ENCODE peak calls at places on chromosomes 2 and 18, in eight cellular contexts. M is OCI-LY7, C is foreskin keratinocyte, G is stomach, H is HCT116, N is kidney, V is RWPE1, K is heart right ventricle. S is an unnamed sample.

GRCh38 chr2:10576456-10576855 is 113.3 kb downstream of the NOL10 start:
- DNase-seq in M (no peak), C (no peak), G (no peak), H (no peak), N (no peak), V (no peak), K (no peak), S (no peak)

GRCh38 chr2:16031848-16032159 is 91.5 kb downstream of the MYCN start:
- DNase-seq in M (no peak), C (no peak), G (peak; percentile 47), H (no peak), N (no peak), V (no peak), K (no peak), S (no peak)

GRCh38 chr2:26696352-26696816 is 3.9 kb downstream of the KCNK3 start:
- DNase-seq in M (no peak), C (peak; percentile 93), G (peak; percentile 31), H (peak; percentile 88), N (no peak), V (peak; percentile 98), K (no peak), S (no peak)

GRCh38 chr2:96537734-96538486 is 1.4 kb downstream of the ARID5A start:
- DNase-seq in M (no peak), C (no peak), G (no peak), H (no peak), N (peak; percentile 84), V (no peak), K (peak; percentile 21), S (no peak)

GRCh38 chr2:174717273-174717672 is 47.0 kb downstream of the CHRNA1 start:
- DNase-seq in M (no peak), C (no peak), G (no peak), H (no peak), N (no peak), V (no peak), K (no peak), S (no peak)

GRCh38 chr2:112166801-112167499 is 28.8 kb downstream of the FBLN7 start:
- DNase-seq in M (no peak), C (peak; percentile 33), G (no peak), H (no peak), N (peak; percentile 31), V (no peak), K (no peak), S (no peak)

GRCh38 chr18:8730080-8730827 is 24.9 kb downstream of the MTCL1 start:
- DNase-seq in M (no peak), C (no peak), G (peak; percentile 65), H (peak; percentile 74), N (no peak), V (peak; percentile 57), K (peak; percentile 76), S (no peak)

GRCh38 chr2:41241325-41242000 is 789.6 kb upstream of the SLC8A1 start:
- DNase-seq in M (peak; percentile 14), C (no peak), G (no peak), H (no peak), N (no peak), V (no peak), K (peak; percentile 60), S (no peak)

GRCh38 chr2:202555354-202555753 is 79.4 kb upstream of the FAM117B start:
- DNase-seq in M (no peak), C (no peak), G (no peak), H (no peak), N (no peak), V (no peak), K (no peak), S (no peak)

GRCh38 chr2:231648579-231649174 is 56.0 kb downstream of the TEX44 start:
- DNase-seq in M (peak; percentile 81), C (no peak), G (peak; percentile 89), H (peak; percentile 78), N (peak; percentile 91), V (peak; percentile 55), K (peak; percentile 68), S (peak; percentile 82)

GRCh38 chr2:70044290-70045040 is 42.8 kb upstream of the PCBP1 start:
- DNase-seq in M (no peak), C (no peak), G (peak; percentile 43), H (no peak), N (no peak), V (no peak), K (no peak), S (no peak)

GRCh38 chr2:203623104-203623503 is 83.3 kb upstream of the CD28 start:
- DNase-seq in M (no peak), C (peak; percentile 62), G (no peak), H (no peak), N (no peak), V (peak; percentile 70), K (no peak), S (no peak)

GRCh38 chr2:152820048-152820447 is 101.6 kb downstream of the ARL6IP6 start:
- DNase-seq in M (no peak), C (no peak), G (no peak), H (no peak), N (no peak), V (no peak), K (no peak), S (no peak)

GRCh38 chr18:37574113-37574512 is 8.5 kb upstream of the CELF4 start:
- DNase-seq in M (no peak), C (no peak), G (no peak), H (no peak), N (no peak), V (peak; percentile 32), K (no peak), S (no peak)

GRCh38 chr2:37625156-37625555 is 46.3 kb downstream of the CDC42EP3 start:
- DNase-seq in M (no peak), C (peak; percentile 67), G (no peak), H (no peak), N (no peak), V (peak; percentile 49), K (no peak), S (no peak)

GRCh38 chr2:37622434-37623202 is 48.8 kb downstream of the CDC42EP3 start:
- DNase-seq in M (no peak), C (no peak), G (no peak), H (no peak), N (no peak), V (no peak), K (no peak), S (no peak)

GRCh38 chr2:37623409-37623808 is 48.0 kb downstream of the CDC42EP3 start:
- DNase-seq in M (no peak), C (no peak), G (no peak), H (no peak), N (no peak), V (no peak), K (no peak), S (no peak)

GRCh38 chr2:37625781-37626548 is 45.5 kb downstream of the CDC42EP3 start:
- DNase-seq in M (peak; percentile 22), C (no peak), G (no peak), H (no peak), N (peak; percentile 35), V (no peak), K (peak; percentile 30), S (no peak)

GRCh38 chr2:37623971-37624897 is 47.2 kb downstream of the CDC42EP3 start:
- DNase-seq in M (no peak), C (peak; percentile 72), G (no peak), H (no peak), N (no peak), V (peak; percentile 76), K (no peak), S (no peak)
- H3K27ac ChIP-seq in M (no peak overlapping the region), C (peak overlapping the region; percentile 98), G (peak overlapping the region; percentile 21), H (no peak overlapping the region), N (no peak overlapping the region), V (peak overlapping the region; percentile 74), K (no peak overlapping the region), S (no peak overlapping the region)

DNA sequence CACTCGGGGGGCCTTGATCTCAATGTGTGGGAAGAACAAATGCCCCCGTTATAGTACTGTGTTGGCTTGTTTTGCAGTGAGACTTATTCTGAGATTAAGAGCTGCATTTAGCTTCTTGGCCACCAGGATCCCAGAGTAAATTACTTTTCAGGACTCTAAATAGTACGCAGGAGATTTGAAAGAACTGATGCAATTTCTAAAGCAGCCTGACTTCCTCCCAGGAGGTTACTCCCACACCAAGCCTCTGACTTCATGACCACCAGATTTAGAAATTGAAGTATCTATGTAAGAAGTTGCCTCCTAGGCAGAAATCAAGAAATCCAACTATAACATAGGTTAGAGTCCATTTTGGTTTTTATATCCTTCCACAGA is 67.0 kb downstream of the FEZ2 start:
- DNase-seq in M (no peak), C (no peak), G (no peak), H (no peak), N (no peak), V (no peak), K (peak; percentile 60), S (no peak)
- TF ChIP-seq CTCF in M (no peak), C (no peak), G (no peak), H (peak; percentile 3), N (no peak), V (no peak), K (peak; percentile 23), S (peak; percentile 12)

GRCh38 chr18:13538630-13539029 is 187.7 kb downstream of the FAM210A start:
- DNase-seq in M (no peak), C (no peak), G (no peak), H (no peak), N (no peak), V (no peak), K (no peak), S (no peak)
- H3K27ac ChIP-seq in M (no peak overlapping the region), C (no peak overlapping the region), G (peak overlapping the region; percentile 21), H (no peak overlapping the region), N (no peak overlapping the region), V (no peak overlapping the region), K (peak overlapping the region; percentile 35), S (no peak overlapping the region)

GRCh38 chr2:238947243-238947760 is 99.4 kb downstream of the TWIST2 start:
- DNase-seq in M (no peak), C (no peak), G (peak; percentile 14), H (no peak), N (no peak), V (no peak), K (no peak), S (no peak)

GRCh38 chr2:238949710-238950345 is 101.9 kb downstream of the TWIST2 start:
- DNase-seq in M (no peak), C (no peak), G (no peak), H (no peak), N (no peak), V (no peak), K (no peak), S (no peak)

GRCh38 chr2:238950551-238950950 is 102.7 kb downstream of the TWIST2 start:
- DNase-seq in M (no peak), C (no peak), G (no peak), H (no peak), N (no peak), V (no peak), K (no peak), S (no peak)

GRCh38 chr2:238947920-238948710 is 100.2 kb downstream of the TWIST2 start:
- DNase-seq in M (no peak), C (peak; percentile 95), G (peak; percentile 25), H (peak; percentile 92), N (no peak), V (peak; percentile 88), K (peak; percentile 29), S (no peak)

GRCh38 chr2:238948765-238949641 is 101.1 kb downstream of the TWIST2 start:
- DNase-seq in M (no peak), C (peak; percentile 74), G (no peak), H (no peak), N (no peak), V (no peak), K (no peak), S (no peak)
- TF ChIP-seq CTCF in M (no peak), C (no peak), G (no peak), H (no peak), N (no peak), V (no peak), K (no peak), S (no peak)

GRCh38 chr2:63163231-63163845 is 112.7 kb downstream of the OTX1 start:
- DNase-seq in M (no peak), C (no peak), G (no peak), H (no peak), N (no peak), V (no peak), K (no peak), S (no peak)

GRCh38 chr2:63159262-63159661 is 108.6 kb downstream of the OTX1 start:
- DNase-seq in M (no peak), C (no peak), G (no peak), H (no peak), N (no peak), V (no peak), K (no peak), S (no peak)
- H3K27ac ChIP-seq in M (no peak overlapping the region), C (no peak overlapping the region), G (no peak overlapping the region), H (no peak overlapping the region), N (no peak overlapping the region), V (no peak overlapping the region), K (no peak overlapping the region), S (no peak overlapping the region)

S was measured in gastrocnemius medialis.